ENCODE peak calls at places on chromosomes 11 and 22, in eight cellular contexts. One of them, this sample, is unnamed.

GRCh38 chr11:1306186-1307162 is 3.0 kb downstream of the TOLLIP start:
- DNase-seq in mesendoderm: no peak
- DNase-seq in fibroblast of lung: no peak
- DNase-seq in AG04450: no peak
- DNase-seq in tibial nerve: no peak
- DNase-seq in aorta: peak
- DNase-seq in heart left ventricle: no peak
- DNase-seq in CD4-positive, alpha-beta memory T cell: no peak
- DNase-seq in this sample: no peak

GRCh38 chr11:72441647-72442267 is 7.4 kb upstream of the CLPB start:
- DNase-seq in fibroblast of lung: peak
- DNase-seq in tibial nerve: no peak
- DNase-seq in AG04450: no peak
- DNase-seq in mesendoderm: no peak
- DNase-seq in aorta: no peak
- DNase-seq in heart left ventricle: no peak
- DNase-seq in CD4-positive, alpha-beta memory T cell: no peak
- DNase-seq in this sample: no peak

GRCh38 chr22:30180616-30181015 is 65.9 kb downstream of the LIF start:
- DNase-seq in CD4-positive, alpha-beta memory T cell: no peak
- DNase-seq in aorta: no peak
- DNase-seq in fibroblast of lung: no peak
- DNase-seq in tibial nerve: no peak
- DNase-seq in mesendoderm: no peak
- DNase-seq in heart left ventricle: no peak
- DNase-seq in AG04450: no peak
- DNase-seq in this sample: no peak

GRCh38 chr11:59706518-59707285 is 6.9 kb downstream of the OR10V1 start:
- DNase-seq in CD4-positive, alpha-beta memory T cell: no peak
- DNase-seq in heart left ventricle: no peak
- DNase-seq in AG04450: peak
- DNase-seq in tibial nerve: no peak
- DNase-seq in aorta: no peak
- DNase-seq in mesendoderm: no peak
- DNase-seq in fibroblast of lung: peak
- DNase-seq in this sample: peak

GRCh38 chr11:108654994-108655631 is 9.8 kb upstream of the DDX10 start:
- DNase-seq in CD4-positive, alpha-beta memory T cell: peak
- DNase-seq in heart left ventricle: no peak
- DNase-seq in tibial nerve: no peak
- DNase-seq in fibroblast of lung: peak
- DNase-seq in mesendoderm: peak
- DNase-seq in aorta: no peak
- DNase-seq in AG04450: no peak
- DNase-seq in this sample: no peak

GRCh38 chr11:44760917-44761545 is 34.3 kb downstream of the TSPAN18 start:
- DNase-seq in fibroblast of lung: peak
- DNase-seq in aorta: no peak
- DNase-seq in tibial nerve: peak
- DNase-seq in heart left ventricle: peak
- DNase-seq in CD4-positive, alpha-beta memory T cell: no peak
- DNase-seq in mesendoderm: peak
- DNase-seq in AG04450: peak
- DNase-seq in this sample: no peak

GRCh38 chr11:88555829-88556202 is 218.3 kb upstream of the CTSC start:
- DNase-seq in CD4-positive, alpha-beta memory T cell: no peak
- DNase-seq in mesendoderm: no peak
- DNase-seq in heart left ventricle: no peak
- DNase-seq in tibial nerve: no peak
- DNase-seq in fibroblast of lung: peak
- DNase-seq in aorta: no peak
- DNase-seq in AG04450: no peak
- DNase-seq in this sample: no peak

GRCh38 chr22:32839776-32840571 is 38.5 kb downstream of the TIMP3 start:
- DNase-seq in AG04450: no peak
- DNase-seq in heart left ventricle: peak
- DNase-seq in mesendoderm: no peak
- DNase-seq in fibroblast of lung: peak
- DNase-seq in tibial nerve: no peak
- DNase-seq in CD4-positive, alpha-beta memory T cell: no peak
- DNase-seq in aorta: no peak
- DNase-seq in this sample: no peak

GRCh38 chr11:75147191-75147874 is 3.6 kb upstream of the SLCO2B1 start:
- DNase-seq in fibroblast of lung: no peak
- DNase-seq in mesendoderm: peak
- DNase-seq in heart left ventricle: no peak
- DNase-seq in AG04450: no peak
- DNase-seq in aorta: no peak
- DNase-seq in CD4-positive, alpha-beta memory T cell: no peak
- DNase-seq in tibial nerve: no peak
- DNase-seq in this sample: no peak

GRCh38 chr22:19407649-19408606 is 23.6 kb downstream of the HIRA start:
- DNase-seq in fibroblast of lung: peak
- DNase-seq in CD4-positive, alpha-beta memory T cell: no peak
- DNase-seq in aorta: no peak
- DNase-seq in mesendoderm: no peak
- DNase-seq in heart left ventricle: peak
- DNase-seq in tibial nerve: no peak
- DNase-seq in AG04450: no peak
- DNase-seq in this sample: no peak

GRCh38 chr22:39598017-39598965 is 27.7 kb downstream of the CACNA1I start:
- DNase-seq in CD4-positive, alpha-beta memory T cell: peak
- DNase-seq in AG04450: no peak
- DNase-seq in fibroblast of lung: no peak
- DNase-seq in heart left ventricle: no peak
- DNase-seq in tibial nerve: no peak
- DNase-seq in aorta: no peak
- DNase-seq in mesendoderm: peak
- DNase-seq in this sample: peak

GRCh38 chr22:40595497-40596234 is 40.9 kb downstream of the MRTFA start:
- DNase-seq in AG04450: no peak
- DNase-seq in fibroblast of lung: no peak
- DNase-seq in heart left ventricle: no peak
- DNase-seq in mesendoderm: no peak
- DNase-seq in CD4-positive, alpha-beta memory T cell: no peak
- DNase-seq in tibial nerve: no peak
- DNase-seq in aorta: no peak
- DNase-seq in this sample: no peak

GRCh38 chr22:45823331-45823730 is 151.7 kb downstream of the ATXN10 start:
- DNase-seq in CD4-positive, alpha-beta memory T cell: no peak
- DNase-seq in mesendoderm: no peak
- DNase-seq in aorta: no peak
- DNase-seq in AG04450: no peak
- DNase-seq in fibroblast of lung: no peak
- DNase-seq in heart left ventricle: no peak
- DNase-seq in tibial nerve: no peak
- DNase-seq in this sample: no peak

GRCh38 chr11:32396331-32396730 is 39.0 kb downstream of the WT1 start:
- DNase-seq in tibial nerve: no peak
- DNase-seq in AG04450: no peak
- DNase-seq in aorta: no peak
- DNase-seq in heart left ventricle: no peak
- DNase-seq in CD4-positive, alpha-beta memory T cell: no peak
- DNase-seq in fibroblast of lung: no peak
- DNase-seq in mesendoderm: no peak
- DNase-seq in this sample: no peak

GRCh38 chr11:24312464-24313238 is 184.2 kb upstream of the LUZP2 start:
- DNase-seq in tibial nerve: no peak
- DNase-seq in heart left ventricle: no peak
- DNase-seq in mesendoderm: peak
- DNase-seq in CD4-positive, alpha-beta memory T cell: no peak
- DNase-seq in aorta: no peak
- DNase-seq in AG04450: peak
- DNase-seq in fibroblast of lung: peak
- DNase-seq in this sample: no peak

GRCh38 chr11:128399186-128399585 is 188.2 kb downstream of the ETS1 start:
- DNase-seq in CD4-positive, alpha-beta memory T cell: no peak
- DNase-seq in tibial nerve: no peak
- DNase-seq in fibroblast of lung: peak
- DNase-seq in aorta: no peak
- DNase-seq in AG04450: no peak
- DNase-seq in mesendoderm: peak
- DNase-seq in heart left ventricle: no peak
- DNase-seq in this sample: no peak

GRCh38 chr22:45878051-45878764 is 98.8 kb downstream of the WNT7B start:
- DNase-seq in heart left ventricle: peak
- DNase-seq in aorta: peak
- DNase-seq in tibial nerve: no peak
- DNase-seq in fibroblast of lung: no peak
- DNase-seq in mesendoderm: peak
- DNase-seq in CD4-positive, alpha-beta memory T cell: no peak
- DNase-seq in AG04450: no peak
- DNase-seq in this sample: no peak

GRCh38 chr11:69642549-69642912 is 1.6 kb downstream of the CCND1 start:
- DNase-seq in AG04450: no peak
- DNase-seq in mesendoderm: no peak
- DNase-seq in aorta: no peak
- DNase-seq in heart left ventricle: peak
- DNase-seq in fibroblast of lung: no peak
- DNase-seq in tibial nerve: no peak
- DNase-seq in CD4-positive, alpha-beta memory T cell: peak
- DNase-seq in this sample: peak

GRCh38 chr11:69644071-69644961 is 3.4 kb downstream of the CCND1 start:
- DNase-seq in tibial nerve: peak
- DNase-seq in mesendoderm: no peak
- DNase-seq in CD4-positive, alpha-beta memory T cell: no peak
- DNase-seq in AG04450: peak
- DNase-seq in heart left ventricle: peak
- DNase-seq in aorta: peak
- DNase-seq in fibroblast of lung: peak
- DNase-seq in this sample: peak

GRCh38 chr11:69644962-69645675 is 4.2 kb downstream of the CCND1 start:
- DNase-seq in heart left ventricle: no peak
- DNase-seq in CD4-positive, alpha-beta memory T cell: no peak
- DNase-seq in aorta: peak
- DNase-seq in mesendoderm: no peak
- DNase-seq in AG04450: no peak
- DNase-seq in fibroblast of lung: no peak
- DNase-seq in tibial nerve: no peak
- DNase-seq in this sample: peak

GRCh38 chr11:69642913-69643632 is 2.1 kb downstream of the CCND1 start:
- DNase-seq in CD4-positive, alpha-beta memory T cell: peak
- DNase-seq in tibial nerve: peak
- DNase-seq in fibroblast of lung: peak
- DNase-seq in mesendoderm: peak
- DNase-seq in AG04450: peak
- DNase-seq in aorta: peak
- DNase-seq in heart left ventricle: peak
- DNase-seq in this sample: peak

GRCh38 chr11:69643646-69644045 is 2.7 kb downstream of the CCND1 start:
- DNase-seq in mesendoderm: no peak
- DNase-seq in AG04450: no peak
- DNase-seq in CD4-positive, alpha-beta memory T cell: no peak
- DNase-seq in aorta: peak
- DNase-seq in tibial nerve: no peak
- DNase-seq in heart left ventricle: no peak
- DNase-seq in fibroblast of lung: no peak
- DNase-seq in this sample: peak
- H3K27ac ChIP-seq in mesendoderm: no peak
- H3K27ac ChIP-seq in AG04450: no peak
- H3K27ac ChIP-seq in CD4-positive, alpha-beta memory T cell: no peak
- H3K27ac ChIP-seq in aorta: no peak
- H3K27ac ChIP-seq in tibial nerve: peak
- H3K27ac ChIP-seq in heart left ventricle: peak
- H3K27ac ChIP-seq in fibroblast of lung: peak
- H3K27ac ChIP-seq in this sample: peak

GRCh38 chr22:37672920-37673453 is 2.4 kb upstream of the LGALS1 start:
- DNase-seq in CD4-positive, alpha-beta memory T cell: no peak
- DNase-seq in AG04450: no peak
- DNase-seq in mesendoderm: no peak
- DNase-seq in fibroblast of lung: no peak
- DNase-seq in aorta: no peak
- DNase-seq in heart left ventricle: no peak
- DNase-seq in tibial nerve: no peak
- DNase-seq in this sample: no peak

GRCh38 chr22:37675930-37676571 is 615 bp downstream of the LGALS1 start:
- DNase-seq in tibial nerve: no peak
- DNase-seq in heart left ventricle: peak
- DNase-seq in CD4-positive, alpha-beta memory T cell: no peak
- DNase-seq in AG04450: no peak
- DNase-seq in mesendoderm: no peak
- DNase-seq in fibroblast of lung: peak
- DNase-seq in aorta: no peak
- DNase-seq in this sample: no peak

GRCh38 chr22:37676691-37677627 is 1.5 kb downstream of the LGALS1 start:
- DNase-seq in mesendoderm: peak
- DNase-seq in CD4-positive, alpha-beta memory T cell: peak
- DNase-seq in heart left ventricle: peak
- DNase-seq in fibroblast of lung: peak
- DNase-seq in aorta: peak
- DNase-seq in AG04450: peak
- DNase-seq in tibial nerve: peak
- DNase-seq in this sample: peak

GRCh38 chr22:37674951-37675929 is at the start of gene LGALS1:
- DNase-seq in CD4-positive, alpha-beta memory T cell: peak
- DNase-seq in mesendoderm: peak
- DNase-seq in heart left ventricle: peak
- DNase-seq in fibroblast of lung: peak
- DNase-seq in aorta: peak
- DNase-seq in AG04450: peak
- DNase-seq in tibial nerve: peak
- DNase-seq in this sample: peak

GRCh38 chr22:37674248-37674647 is 1.2 kb upstream of the LGALS1 start:
- DNase-seq in tibial nerve: no peak
- DNase-seq in CD4-positive, alpha-beta memory T cell: no peak
- DNase-seq in fibroblast of lung: no peak
- DNase-seq in mesendoderm: no peak
- DNase-seq in AG04450: no peak
- DNase-seq in aorta: no peak
- DNase-seq in heart left ventricle: no peak
- DNase-seq in this sample: no peak
- H3K27ac ChIP-seq in tibial nerve: peak
- H3K27ac ChIP-seq in CD4-positive, alpha-beta memory T cell: peak
- H3K27ac ChIP-seq in fibroblast of lung: peak
- H3K27ac ChIP-seq in mesendoderm: no peak
- H3K27ac ChIP-seq in AG04450: peak
- H3K27ac ChIP-seq in aorta: peak
- H3K27ac ChIP-seq in heart left ventricle: peak
- H3K27ac ChIP-seq in this sample: peak

DNA sequence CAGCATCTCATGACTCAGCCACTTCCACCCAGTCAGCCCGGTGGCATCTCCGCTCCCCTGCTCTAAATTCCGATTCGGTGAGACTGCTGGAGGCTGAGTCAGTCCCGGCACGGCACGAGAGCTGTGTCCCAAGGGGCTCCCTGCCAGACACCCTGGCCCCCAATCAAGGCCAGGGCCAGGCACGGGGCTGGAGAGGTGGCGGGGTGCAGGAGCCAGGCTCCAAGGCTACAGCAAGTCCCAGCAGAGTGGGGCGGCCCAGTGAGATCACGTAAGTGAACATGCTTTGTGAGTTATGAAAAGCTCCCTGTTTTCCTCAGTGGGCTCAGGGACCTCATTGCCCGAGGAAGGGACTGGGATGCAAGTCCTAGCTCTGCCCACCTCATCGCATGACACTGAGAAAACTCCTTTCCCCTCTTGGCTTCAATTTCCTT is 3.0 kb downstream of the C11orf68 start:
- DNase-seq in fibroblast of lung: peak
- DNase-seq in aorta: peak
- DNase-seq in mesendoderm: peak
- DNase-seq in AG04450: peak
- DNase-seq in tibial nerve: peak
- DNase-seq in CD4-positive, alpha-beta memory T cell: no peak
- DNase-seq in heart left ventricle: peak
- DNase-seq in this sample: peak
- H3K27ac ChIP-seq in fibroblast of lung: peak
- H3K27ac ChIP-seq in aorta: peak
- H3K27ac ChIP-seq in mesendoderm: peak
- H3K27ac ChIP-seq in AG04450: peak
- H3K27ac ChIP-seq in tibial nerve: peak
- H3K27ac ChIP-seq in CD4-positive, alpha-beta memory T cell: no peak
- H3K27ac ChIP-seq in heart left ventricle: peak
- H3K27ac ChIP-seq in this sample: peak

GRCh38 chr11:133501643-133502535 is 30.4 kb downstream of the OPCML start:
- DNase-seq in aorta: no peak
- DNase-seq in AG04450: no peak
- DNase-seq in tibial nerve: no peak
- DNase-seq in fibroblast of lung: no peak
- DNase-seq in mesendoderm: peak
- DNase-seq in heart left ventricle: no peak
- DNase-seq in CD4-positive, alpha-beta memory T cell: no peak
- DNase-seq in this sample: no peak
- H3K27ac ChIP-seq in aorta: no peak
- H3K27ac ChIP-seq in AG04450: no peak
- H3K27ac ChIP-seq in tibial nerve: no peak
- H3K27ac ChIP-seq in fibroblast of lung: no peak
- H3K27ac ChIP-seq in mesendoderm: no peak
- H3K27ac ChIP-seq in heart left ventricle: no peak
- H3K27ac ChIP-seq in CD4-positive, alpha-beta memory T cell: no peak
- H3K27ac ChIP-seq in this sample: no peak

This sample was measured in RWPE2.